ENCODE peak calls at places on chromosomes 16 and 17, in ten cellular contexts. Q is MG63, O is type B pancreatic cell, N is iPS DF 6.9, S is ELR, P is EL, R is HS-27A, X is heart left ventricle, W is COR-L47, Y is neural crest cell. I is an unnamed sample.

GRCh38 chr17:79504181-79504605 is 106.7 kb downstream of the RBFOX3 start:
- DNase-seq in Q (no peak), O (no peak), N (no peak), S (peak; percentile 13), P (no peak), R (no peak), X (no peak), W (no peak), Y (no peak), I (no peak)

GRCh38 chr17:76812968-76813367 is 55.2 kb upstream of the MGAT5B start:
- DNase-seq in Q (no peak), O (no peak), N (no peak), S (no peak), P (no peak), R (no peak), X (no peak), W (no peak), Y (no peak), I (no peak)

GRCh38 chr17:21359483-21359840 is 16.7 kb upstream of the KCNJ12 start:
- DNase-seq in Q (no peak), O (no peak), N (no peak), S (no peak), P (no peak), R (no peak), X (peak; percentile 10), W (no peak), Y (no peak), I (no peak)

GRCh38 chr17:73549841-73550430 is 94.3 kb downstream of the SDK2 start:
- DNase-seq in Q (no peak), O (no peak), N (no peak), S (no peak), P (no peak), R (no peak), X (no peak), W (peak; percentile 17), Y (no peak), I (no peak)

GRCh38 chr17:72922223-72922622 is 170.3 kb downstream of the SLC39A11 start:
- DNase-seq in Q (no peak), O (no peak), N (no peak), S (no peak), P (no peak), R (no peak), X (no peak), W (no peak), Y (no peak), I (no peak)

GRCh38 chr17:6460531-6461161 is 16.4 kb downstream of the PIMREG start:
- DNase-seq in Q (no peak), O (no peak), N (no peak), S (no peak), P (no peak), R (no peak), X (peak; percentile 10), W (no peak), Y (no peak), I (no peak)

GRCh38 chr16:78816499-78817441 is 717.3 kb downstream of the WWOX start:
- DNase-seq in Q (peak; percentile 56), O (no peak), N (no peak), S (no peak), P (no peak), R (no peak), X (no peak), W (no peak), Y (no peak), I (no peak)

GRCh38 chr17:32487460-32488176 is 825 bp downstream of the CDK5R1 start:
- DNase-seq in Q (no peak), O (no peak), N (no peak), S (peak; percentile 24), P (peak; percentile 35), R (no peak), X (no peak), W (peak; percentile 42), Y (no peak), I (no peak)

GRCh38 chr17:19905514-19905913 is 37.8 kb upstream of the ULK2 start:
- DNase-seq in Q (no peak), O (no peak), N (no peak), S (no peak), P (no peak), R (no peak), X (no peak), W (no peak), Y (no peak), I (no peak)

GRCh38 chr17:82228842-82229685 is at the start of gene SLC16A3:
- DNase-seq in Q (peak; percentile 85), O (no peak), N (no peak), S (peak; percentile 91), P (peak; percentile 86), R (no peak), X (peak; percentile 90), W (no peak), Y (no peak), I (no peak)

GRCh38 chr17:14784997-14785696 is 480.0 kb downstream of the PMP22 start:
- DNase-seq in Q (no peak), O (no peak), N (no peak), S (no peak), P (no peak), R (no peak), X (no peak), W (no peak), Y (no peak), I (no peak)

GRCh38 chr16:11136600-11136999 is 119.4 kb downstream of the SOCS1 start:
- DNase-seq in Q (peak; percentile 86), O (no peak), N (no peak), S (peak; percentile 55), P (peak; percentile 83), R (no peak), X (peak; percentile 78), W (peak; percentile 94), Y (no peak), I (no peak)

GRCh38 chr16:57729182-57729484 is 6.4 kb upstream of the KATNB1 start:
- DNase-seq in Q (no peak), O (no peak), N (no peak), S (no peak), P (no peak), R (no peak), X (no peak), W (no peak), Y (no peak), I (no peak)

GRCh38 chr17:8015957-8016631 is 13.7 kb downstream of the GUCY2D start:
- DNase-seq in Q (no peak), O (no peak), N (no peak), S (no peak), P (no peak), R (no peak), X (peak; percentile 64), W (no peak), Y (no peak), I (no peak)

GRCh38 chr16:66254106-66254505 is 112.4 kb upstream of the CDH5 start:
- DNase-seq in Q (no peak), O (no peak), N (no peak), S (no peak), P (no peak), R (no peak), X (no peak), W (no peak), Y (no peak), I (no peak)

GRCh38 chr17:63039899-63040602 is 74.0 kb downstream of the TANC2 start:
- DNase-seq in Q (no peak), O (no peak), N (no peak), S (peak; percentile 68), P (peak; percentile 62), R (peak; percentile 49), X (no peak), W (peak; percentile 48), Y (no peak), I (no peak)

GRCh38 chr17:44875761-44876160 is 23.5 kb downstream of the EFTUD2 start:
- DNase-seq in Q (no peak), O (no peak), N (no peak), S (no peak), P (no peak), R (no peak), X (no peak), W (no peak), Y (no peak), I (no peak)

GRCh38 chr16:50326264-50326663 is 42.5 kb downstream of the BRD7 start:
- DNase-seq in Q (no peak), O (no peak), N (no peak), S (no peak), P (no peak), R (no peak), X (no peak), W (no peak), Y (no peak), I (no peak)

GRCh38 chr17:5813357-5813756 is 229.0 kb upstream of the NLRP1 start:
- DNase-seq in Q (no peak), O (no peak), N (no peak), S (no peak), P (no peak), R (no peak), X (no peak), W (no peak), Y (no peak), I (no peak)

GRCh38 chr17:9729034-9729650 is 62.2 kb downstream of the DHRS7C start:
- DNase-seq in Q (no peak), O (no peak), N (peak; percentile 18), S (peak; percentile 46), P (peak; percentile 54), R (no peak), X (no peak), W (no peak), Y (no peak), I (no peak)

GRCh38 chr16:1003551-1004347 is 22.2 kb downstream of the SOX8 start:
- DNase-seq in Q (no peak), O (no peak), N (no peak), S (peak; percentile 42), P (peak; percentile 49), R (no peak), X (no peak), W (no peak), Y (no peak), I (no peak)

GRCh38 chr16:12573730-12574383 is 229.8 kb downstream of the CPPED1 start:
- DNase-seq in Q (peak; percentile 25), O (no peak), N (peak; percentile 18), S (peak; percentile 48), P (peak; percentile 46), R (no peak), X (no peak), W (peak; percentile 12), Y (peak; percentile 58), I (peak; percentile 32)

GRCh38 chr17:55254375-55254774 is 10.4 kb upstream of the HLF start:
- DNase-seq in Q (no peak), O (no peak), N (no peak), S (no peak), P (no peak), R (no peak), X (no peak), W (no peak), Y (no peak), I (no peak)

GRCh38 chr16:30802971-30803370 is 16.0 kb upstream of the ZNF629 start:
- DNase-seq in Q (no peak), O (no peak), N (no peak), S (no peak), P (no peak), R (no peak), X (no peak), W (no peak), Y (no peak), I (no peak)

GRCh38 chr16:67967956-67968439 is 439 bp downstream of the SLC12A4 start:
- DNase-seq in Q (peak; percentile 37), O (no peak), N (no peak), S (peak; percentile 56), P (peak; percentile 30), R (no peak), X (peak; percentile 81), W (no peak), Y (no peak), I (no peak)